ENCODE peak calls at places on chromosomes 3 and 15, in five cellular contexts. One of them, this sample, is unnamed.

GRCh38 chr3:99167016-99167415 is 265.5 kb upstream of the DCBLD2 start:
- DNase-seq in GM12878: no peak
- DNase-seq in tibial nerve: no peak
- DNase-seq in CD8-positive, alpha-beta T cell: no peak
- DNase-seq in foreskin fibroblast: peak
- DNase-seq in this sample: peak

GRCh38 chr15:81877533-81878227 is 168.1 kb downstream of the MEX3B start:
- DNase-seq in GM12878: no peak
- DNase-seq in tibial nerve: no peak
- DNase-seq in CD8-positive, alpha-beta T cell: no peak
- DNase-seq in foreskin fibroblast: peak
- DNase-seq in this sample: no peak

GRCh38 chr3:129112308-129113052 is 9.1 kb downstream of the RAB43 start:
- DNase-seq in GM12878: no peak
- DNase-seq in tibial nerve: no peak
- DNase-seq in CD8-positive, alpha-beta T cell: no peak
- DNase-seq in foreskin fibroblast: peak
- DNase-seq in this sample: peak

GRCh38 chr3:194323785-194324735 is 27.1 kb downstream of the CPN2 start:
- DNase-seq in GM12878: no peak
- DNase-seq in tibial nerve: no peak
- DNase-seq in CD8-positive, alpha-beta T cell: peak
- DNase-seq in foreskin fibroblast: peak
- DNase-seq in this sample: peak

GRCh38 chr3:186519021-186519658 is 25.0 kb downstream of the CRYGS start:
- DNase-seq in GM12878: peak
- DNase-seq in tibial nerve: no peak
- DNase-seq in CD8-positive, alpha-beta T cell: peak
- DNase-seq in foreskin fibroblast: no peak
- DNase-seq in this sample: no peak

GRCh38 chr3:32410367-32411246 is 19.0 kb downstream of the CMTM7 start:
- DNase-seq in GM12878: no peak
- DNase-seq in tibial nerve: no peak
- DNase-seq in CD8-positive, alpha-beta T cell: no peak
- DNase-seq in foreskin fibroblast: no peak
- DNase-seq in this sample: no peak

GRCh38 chr3:104711435-104711834 is 655.3 kb upstream of the ALCAM start:
- DNase-seq in GM12878: no peak
- DNase-seq in tibial nerve: no peak
- DNase-seq in CD8-positive, alpha-beta T cell: no peak
- DNase-seq in foreskin fibroblast: no peak
- DNase-seq in this sample: no peak

GRCh38 chr3:126459111-126459762 is 16.5 kb downstream of the ZXDC start:
- DNase-seq in GM12878: no peak
- DNase-seq in tibial nerve: no peak
- DNase-seq in CD8-positive, alpha-beta T cell: no peak
- DNase-seq in foreskin fibroblast: no peak
- DNase-seq in this sample: no peak

GRCh38 chr15:75639191-75639708 is 774 bp downstream of the IMP3 start:
- DNase-seq in GM12878: no peak
- DNase-seq in tibial nerve: no peak
- DNase-seq in CD8-positive, alpha-beta T cell: no peak
- DNase-seq in foreskin fibroblast: no peak
- DNase-seq in this sample: no peak

GRCh38 chr15:80264031-80264430 is 12.0 kb upstream of the CTXND1 start:
- DNase-seq in GM12878: no peak
- DNase-seq in tibial nerve: no peak
- DNase-seq in CD8-positive, alpha-beta T cell: no peak
- DNase-seq in foreskin fibroblast: peak
- DNase-seq in this sample: peak

GRCh38 chr3:40731445-40731844 is 206.7 kb downstream of the ZNF621 start:
- DNase-seq in GM12878: no peak
- DNase-seq in tibial nerve: no peak
- DNase-seq in CD8-positive, alpha-beta T cell: no peak
- DNase-seq in foreskin fibroblast: no peak
- DNase-seq in this sample: no peak

GRCh38 chr3:66497288-66497972 is 3.4 kb downstream of the LRIG1 start:
- DNase-seq in GM12878: no peak
- DNase-seq in tibial nerve: no peak
- DNase-seq in CD8-positive, alpha-beta T cell: no peak
- DNase-seq in foreskin fibroblast: no peak
- DNase-seq in this sample: no peak

GRCh38 chr3:195056506-195056905 is 214.5 kb downstream of the XXYLT1 start:
- DNase-seq in GM12878: no peak
- DNase-seq in tibial nerve: no peak
- DNase-seq in CD8-positive, alpha-beta T cell: no peak
- DNase-seq in foreskin fibroblast: no peak
- DNase-seq in this sample: no peak

GRCh38 chr3:45548724-45549123 is 45.8 kb upstream of the LIMD1 start:
- DNase-seq in GM12878: no peak
- DNase-seq in tibial nerve: no peak
- DNase-seq in CD8-positive, alpha-beta T cell: no peak
- DNase-seq in foreskin fibroblast: peak
- DNase-seq in this sample: peak

DNA sequence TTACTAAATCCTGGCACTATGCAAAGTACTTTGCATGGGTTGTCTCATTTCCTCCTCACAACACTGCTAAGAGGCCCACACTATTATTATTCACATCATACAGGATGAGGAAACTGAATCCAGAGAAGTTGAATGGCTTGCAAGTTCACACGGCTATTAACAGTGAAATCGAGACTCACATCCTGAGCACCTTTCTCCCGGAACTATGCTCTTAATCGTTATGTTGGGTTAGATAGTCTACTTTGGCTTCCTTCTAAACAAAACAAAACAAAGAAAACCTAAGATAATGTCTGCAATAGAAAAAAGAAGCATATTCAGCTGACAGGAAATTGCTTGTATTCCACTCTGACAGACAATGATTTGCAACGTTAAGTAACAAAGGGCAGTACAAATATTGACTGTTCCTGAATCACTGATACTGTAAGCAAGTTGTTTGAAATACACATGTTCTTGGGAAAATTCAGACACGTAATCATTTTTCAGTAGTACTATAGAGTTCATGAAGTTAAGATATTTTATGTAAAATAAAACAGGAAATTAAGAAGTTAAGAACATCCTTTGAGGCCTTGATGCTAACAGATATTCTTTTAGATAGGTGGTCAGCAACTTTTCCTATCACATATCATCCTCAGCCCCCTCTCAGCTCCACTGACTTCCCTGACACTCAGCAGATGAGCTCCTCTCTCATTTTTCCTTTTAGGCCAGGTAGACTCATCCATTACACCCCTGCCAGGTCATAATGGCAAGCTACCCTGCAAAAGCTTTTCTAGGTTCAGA is 40.7 kb downstream of the C2CD4B start:
- DNase-seq in GM12878: no peak
- DNase-seq in tibial nerve: no peak
- DNase-seq in CD8-positive, alpha-beta T cell: no peak
- DNase-seq in foreskin fibroblast: peak
- DNase-seq in this sample: no peak
- H3K4me3 ChIP-seq in GM12878: no peak
- H3K4me3 ChIP-seq in tibial nerve: no peak
- H3K4me3 ChIP-seq in CD8-positive, alpha-beta T cell: no peak
- H3K4me3 ChIP-seq in foreskin fibroblast: no peak
- H3K4me3 ChIP-seq in this sample: no peak

GRCh38 chr15:68578960-68579935 is at the start of gene CORO2B:
- DNase-seq in GM12878: no peak
- DNase-seq in tibial nerve: no peak
- DNase-seq in CD8-positive, alpha-beta T cell: no peak
- DNase-seq in foreskin fibroblast: peak
- DNase-seq in this sample: peak

GRCh38 chr15:68576253-68577236 is 2.2 kb upstream of the CORO2B start:
- DNase-seq in GM12878: no peak
- DNase-seq in tibial nerve: no peak
- DNase-seq in CD8-positive, alpha-beta T cell: no peak
- DNase-seq in foreskin fibroblast: no peak
- DNase-seq in this sample: no peak

GRCh38 chr15:68580883-68581155 is 2.0 kb downstream of the CORO2B start:
- DNase-seq in GM12878: no peak
- DNase-seq in tibial nerve: no peak
- DNase-seq in CD8-positive, alpha-beta T cell: no peak
- DNase-seq in foreskin fibroblast: no peak
- DNase-seq in this sample: no peak

GRCh38 chr15:68580026-68580882 is 1.5 kb downstream of the CORO2B start:
- DNase-seq in GM12878: no peak
- DNase-seq in tibial nerve: no peak
- DNase-seq in CD8-positive, alpha-beta T cell: no peak
- DNase-seq in foreskin fibroblast: peak
- DNase-seq in this sample: no peak

DNA sequence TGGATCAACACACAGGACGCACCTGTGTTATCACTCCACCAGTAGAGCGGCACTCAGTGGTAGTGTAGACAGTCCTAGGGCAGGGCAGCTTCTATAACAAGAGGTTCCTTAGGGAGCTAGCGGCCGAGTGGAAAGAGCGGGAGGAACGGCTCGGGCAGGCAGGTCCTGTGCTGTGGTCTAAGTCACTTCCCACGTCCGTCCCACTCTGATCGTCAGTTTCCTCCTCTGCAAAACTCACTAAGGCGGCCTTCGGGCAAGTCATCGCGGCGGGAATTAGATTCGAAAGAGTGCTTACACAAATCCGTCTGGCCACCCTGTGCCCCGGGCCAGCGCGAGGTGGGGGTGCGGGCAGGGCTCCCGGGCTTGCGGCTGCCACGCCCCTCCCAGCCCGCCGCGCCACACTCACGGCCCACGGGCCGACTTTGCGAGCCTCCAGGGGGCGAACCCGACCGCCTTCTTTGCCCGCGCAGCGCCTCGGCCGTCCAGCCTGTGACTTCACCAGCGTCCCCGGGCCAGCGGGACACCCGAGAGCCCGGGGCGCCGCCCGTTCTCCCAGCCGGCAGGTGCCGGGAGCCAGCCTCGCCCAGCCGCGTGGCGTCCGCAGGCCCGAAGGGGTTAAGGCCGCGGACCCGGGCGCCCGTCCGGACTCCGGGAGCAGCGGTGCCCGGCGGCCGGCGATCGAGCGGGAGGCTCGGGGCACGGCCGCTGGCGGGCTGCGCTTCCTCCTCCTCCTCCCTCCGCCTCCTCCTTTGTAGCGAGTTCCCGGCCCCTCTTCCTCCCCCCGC is 426 bp upstream of the CORO2B start:
- DNase-seq in GM12878: no peak
- DNase-seq in tibial nerve: peak
- DNase-seq in CD8-positive, alpha-beta T cell: no peak
- DNase-seq in foreskin fibroblast: peak
- DNase-seq in this sample: peak
- TF ChIP-seq CTCF in GM12878: no peak
- TF ChIP-seq CTCF in tibial nerve: peak
- TF ChIP-seq CTCF in CD8-positive, alpha-beta T cell: no peak
- TF ChIP-seq CTCF in foreskin fibroblast: peak
- TF ChIP-seq CTCF in this sample: peak

DNA sequence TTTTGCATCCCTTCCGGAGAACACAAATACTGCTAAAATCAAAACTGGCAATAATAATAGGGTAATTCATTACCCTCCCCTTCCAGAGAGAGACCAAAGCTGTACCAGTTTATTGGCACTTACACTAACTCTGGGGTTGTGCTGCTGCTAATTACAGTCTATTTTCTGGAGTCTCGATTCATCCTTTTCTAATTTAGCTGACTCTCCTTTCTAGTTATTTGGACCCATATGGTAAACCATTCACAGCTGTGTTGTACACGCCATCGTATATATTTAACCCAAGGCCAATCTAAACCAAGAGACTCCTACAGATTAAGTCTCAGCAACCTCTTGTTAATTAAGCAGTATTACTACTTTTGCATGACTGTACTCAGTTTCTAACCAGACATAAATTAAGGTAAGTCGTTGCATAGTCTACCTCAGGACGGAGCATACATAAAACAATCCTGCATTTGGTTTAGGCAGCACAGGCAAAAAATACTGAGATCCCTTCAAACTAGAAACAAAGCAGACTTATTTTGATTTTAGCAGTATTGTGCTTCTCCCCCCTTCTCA is 22.5 kb downstream of the ANXA2 start:
- DNase-seq in GM12878: no peak
- DNase-seq in tibial nerve: no peak
- DNase-seq in CD8-positive, alpha-beta T cell: no peak
- DNase-seq in foreskin fibroblast: peak
- DNase-seq in this sample: no peak
- H3K4me3 ChIP-seq in GM12878: no peak
- H3K4me3 ChIP-seq in tibial nerve: no peak
- H3K4me3 ChIP-seq in CD8-positive, alpha-beta T cell: no peak
- H3K4me3 ChIP-seq in foreskin fibroblast: peak
- H3K4me3 ChIP-seq in this sample: peak

GRCh38 chr15:34434627-34435305 is 2.8 kb downstream of the GOLGA8A start:
- DNase-seq in GM12878: no peak
- DNase-seq in tibial nerve: no peak
- DNase-seq in CD8-positive, alpha-beta T cell: no peak
- DNase-seq in foreskin fibroblast: no peak
- DNase-seq in this sample: no peak
- TF ChIP-seq CTCF in GM12878: no peak
- TF ChIP-seq CTCF in tibial nerve: no peak
- TF ChIP-seq CTCF in CD8-positive, alpha-beta T cell: no peak
- TF ChIP-seq CTCF in foreskin fibroblast: no peak
- TF ChIP-seq CTCF in this sample: no peak

GRCh38 chr3:152835311-152836102 is 576 bp downstream of the P2RY1 start:
- DNase-seq in GM12878: no peak
- DNase-seq in tibial nerve: peak
- DNase-seq in CD8-positive, alpha-beta T cell: no peak
- DNase-seq in foreskin fibroblast: peak
- DNase-seq in this sample: peak

GRCh38 chr3:152833089-152833488 is 1.8 kb upstream of the P2RY1 start:
- DNase-seq in GM12878: no peak
- DNase-seq in tibial nerve: no peak
- DNase-seq in CD8-positive, alpha-beta T cell: no peak
- DNase-seq in foreskin fibroblast: no peak
- DNase-seq in this sample: no peak

GRCh38 chr3:152834354-152835310 is at the start of gene P2RY1:
- DNase-seq in GM12878: peak
- DNase-seq in tibial nerve: peak
- DNase-seq in CD8-positive, alpha-beta T cell: no peak
- DNase-seq in foreskin fibroblast: peak
- DNase-seq in this sample: peak

GRCh38 chr3:152832046-152832445 is 2.9 kb upstream of the P2RY1 start:
- DNase-seq in GM12878: no peak
- DNase-seq in tibial nerve: no peak
- DNase-seq in CD8-positive, alpha-beta T cell: no peak
- DNase-seq in foreskin fibroblast: no peak
- DNase-seq in this sample: no peak

GRCh38 chr3:152836269-152836668 is 1.3 kb downstream of the P2RY1 start:
- DNase-seq in GM12878: no peak
- DNase-seq in tibial nerve: no peak
- DNase-seq in CD8-positive, alpha-beta T cell: no peak
- DNase-seq in foreskin fibroblast: no peak
- DNase-seq in this sample: no peak
- H3K4me3 ChIP-seq in GM12878: peak
- H3K4me3 ChIP-seq in tibial nerve: peak
- H3K4me3 ChIP-seq in CD8-positive, alpha-beta T cell: no peak
- H3K4me3 ChIP-seq in foreskin fibroblast: no peak
- H3K4me3 ChIP-seq in this sample: no peak

DNA sequence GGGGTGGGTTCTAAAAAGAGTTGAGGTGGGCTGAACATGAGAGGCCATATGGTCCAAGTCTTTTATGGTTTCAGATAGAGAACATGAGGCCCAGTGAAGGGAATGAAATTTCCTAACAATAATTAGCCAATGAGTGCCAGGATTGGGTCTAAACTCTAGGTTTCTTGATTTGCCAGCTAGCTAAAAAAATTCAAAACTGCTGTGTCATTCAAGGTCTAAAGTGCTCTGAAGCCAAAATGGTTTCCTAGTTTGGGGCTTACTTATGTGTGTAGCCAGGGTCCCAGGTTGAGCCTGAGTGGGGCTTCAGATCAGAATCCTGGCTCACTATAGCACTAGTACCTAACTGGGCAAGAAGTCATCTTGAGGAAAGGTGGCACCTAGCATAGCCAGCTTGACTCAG is 55.3 kb upstream of the SYN2 start:
- DNase-seq in GM12878: no peak
- DNase-seq in tibial nerve: no peak
- DNase-seq in CD8-positive, alpha-beta T cell: no peak
- DNase-seq in foreskin fibroblast: no peak
- DNase-seq in this sample: no peak
- TF ChIP-seq CTCF in GM12878: no peak
- TF ChIP-seq CTCF in tibial nerve: no peak
- TF ChIP-seq CTCF in CD8-positive, alpha-beta T cell: no peak
- TF ChIP-seq CTCF in foreskin fibroblast: no peak
- TF ChIP-seq CTCF in this sample: no peak